ENCODE peak calls at places on chromosomes 5 and 9, in five cellular contexts. One of them, this sample, is unnamed.

GRCh38 chr5:1733369-1733768 is 66.3 kb downstream of the MRPL36 start:
- DNase-seq in PC-9: no peak
- DNase-seq in GM13976: no peak
- DNase-seq in brain microvascular endothelial cell: no peak
- DNase-seq in astrocyte of the spinal cord: no peak
- DNase-seq in this sample: peak

GRCh38 chr5:88761269-88761880 is 121.6 kb downstream of the MEF2C start:
- DNase-seq in brain microvascular endothelial cell: peak
- DNase-seq in GM13976: peak
- DNase-seq in PC-9: no peak
- DNase-seq in astrocyte of the spinal cord: peak
- DNase-seq in this sample: no peak

GRCh38 chr9:94490465-94490864 is 64.4 kb upstream of the PCAT7 start:
- DNase-seq in GM13976: no peak
- DNase-seq in brain microvascular endothelial cell: peak
- DNase-seq in PC-9: no peak
- DNase-seq in astrocyte of the spinal cord: no peak
- DNase-seq in this sample: no peak

GRCh38 chr5:1291611-1292080 is 3.2 kb downstream of the TERT start:
- DNase-seq in PC-9: no peak
- DNase-seq in brain microvascular endothelial cell: no peak
- DNase-seq in astrocyte of the spinal cord: no peak
- DNase-seq in GM13976: no peak
- DNase-seq in this sample: peak

GRCh38 chr5:179142434-179143198 is 82.4 kb downstream of the ZNF354C start:
- DNase-seq in astrocyte of the spinal cord: peak
- DNase-seq in GM13976: no peak
- DNase-seq in PC-9: no peak
- DNase-seq in brain microvascular endothelial cell: peak
- DNase-seq in this sample: no peak

GRCh38 chr9:97220894-97221477 is 86.5 kb upstream of the CCDC180 start:
- DNase-seq in astrocyte of the spinal cord: no peak
- DNase-seq in PC-9: no peak
- DNase-seq in brain microvascular endothelial cell: no peak
- DNase-seq in GM13976: peak
- DNase-seq in this sample: no peak

GRCh38 chr9:109072133-109072692 is 47.5 kb downstream of the TMEM245 start:
- DNase-seq in GM13976: no peak
- DNase-seq in astrocyte of the spinal cord: no peak
- DNase-seq in brain microvascular endothelial cell: no peak
- DNase-seq in PC-9: no peak
- DNase-seq in this sample: no peak

GRCh38 chr9:116144038-116144437 is 9.6 kb upstream of the PAPPA start:
- DNase-seq in GM13976: no peak
- DNase-seq in PC-9: no peak
- DNase-seq in brain microvascular endothelial cell: peak
- DNase-seq in astrocyte of the spinal cord: peak
- DNase-seq in this sample: no peak

GRCh38 chr9:92590386-92590785 is 54.6 kb upstream of the ECM2 start:
- DNase-seq in PC-9: no peak
- DNase-seq in GM13976: no peak
- DNase-seq in brain microvascular endothelial cell: no peak
- DNase-seq in astrocyte of the spinal cord: peak
- DNase-seq in this sample: no peak

GRCh38 chr9:122057211-122057610 is 35.9 kb downstream of the TTLL11 start:
- DNase-seq in astrocyte of the spinal cord: no peak
- DNase-seq in brain microvascular endothelial cell: no peak
- DNase-seq in GM13976: no peak
- DNase-seq in PC-9: no peak
- DNase-seq in this sample: no peak

GRCh38 chr5:150184990-150185952 is 4.6 kb upstream of the SLC6A7 start:
- DNase-seq in brain microvascular endothelial cell: no peak
- DNase-seq in GM13976: no peak
- DNase-seq in astrocyte of the spinal cord: no peak
- DNase-seq in PC-9: no peak
- DNase-seq in this sample: no peak

GRCh38 chr9:129383415-129384088 is 205.5 kb upstream of the IER5L start:
- DNase-seq in astrocyte of the spinal cord: peak
- DNase-seq in GM13976: peak
- DNase-seq in brain microvascular endothelial cell: peak
- DNase-seq in PC-9: peak
- DNase-seq in this sample: no peak

GRCh38 chr9:3441197-3441816 is 84.5 kb downstream of the RFX3 start:
- DNase-seq in brain microvascular endothelial cell: peak
- DNase-seq in PC-9: peak
- DNase-seq in GM13976: peak
- DNase-seq in astrocyte of the spinal cord: peak
- DNase-seq in this sample: no peak

GRCh38 chr5:95053253-95053652 is 231.6 kb downstream of the MCTP1 start:
- DNase-seq in astrocyte of the spinal cord: no peak
- DNase-seq in PC-9: no peak
- DNase-seq in brain microvascular endothelial cell: no peak
- DNase-seq in GM13976: no peak
- DNase-seq in this sample: no peak

GRCh38 chr5:177448244-177448950 is 1.8 kb downstream of the PRR7 start:
- DNase-seq in PC-9: no peak
- DNase-seq in brain microvascular endothelial cell: no peak
- DNase-seq in GM13976: no peak
- DNase-seq in astrocyte of the spinal cord: no peak
- DNase-seq in this sample: no peak

GRCh38 chr5:75603421-75603820 is 7.8 kb upstream of the ANKDD1B start:
- DNase-seq in astrocyte of the spinal cord: no peak
- DNase-seq in PC-9: no peak
- DNase-seq in brain microvascular endothelial cell: no peak
- DNase-seq in GM13976: no peak
- DNase-seq in this sample: no peak

GRCh38 chr5:53071738-53072137 is 37.8 kb downstream of the MOCS2 start:
- DNase-seq in astrocyte of the spinal cord: no peak
- DNase-seq in brain microvascular endothelial cell: no peak
- DNase-seq in PC-9: no peak
- DNase-seq in GM13976: no peak
- DNase-seq in this sample: no peak

GRCh38 chr5:109708813-109709212 is 19.1 kb downstream of the MAN2A1 start:
- DNase-seq in brain microvascular endothelial cell: no peak
- DNase-seq in astrocyte of the spinal cord: no peak
- DNase-seq in GM13976: no peak
- DNase-seq in PC-9: no peak
- DNase-seq in this sample: no peak

GRCh38 chr9:92191801-92192200 is 76.6 kb upstream of the SPTLC1 start:
- DNase-seq in astrocyte of the spinal cord: peak
- DNase-seq in brain microvascular endothelial cell: no peak
- DNase-seq in PC-9: no peak
- DNase-seq in GM13976: no peak
- DNase-seq in this sample: peak

GRCh38 chr5:66851306-66851705 is 255.1 kb downstream of the MAST4 start:
- DNase-seq in brain microvascular endothelial cell: no peak
- DNase-seq in astrocyte of the spinal cord: no peak
- DNase-seq in GM13976: no peak
- DNase-seq in PC-9: no peak
- DNase-seq in this sample: no peak

GRCh38 chr5:122156724-122157325 is 27.5 kb downstream of the ZNF474 start:
- DNase-seq in PC-9: no peak
- DNase-seq in brain microvascular endothelial cell: peak
- DNase-seq in GM13976: peak
- DNase-seq in astrocyte of the spinal cord: peak
- DNase-seq in this sample: no peak

GRCh38 chr5:35081134-35081533 is 33.4 kb upstream of the AGXT2 start:
- DNase-seq in astrocyte of the spinal cord: no peak
- DNase-seq in GM13976: no peak
- DNase-seq in brain microvascular endothelial cell: no peak
- DNase-seq in PC-9: no peak
- DNase-seq in this sample: no peak

GRCh38 chr9:132042324-132042723 is 37.3 kb downstream of the MED27 start:
- DNase-seq in astrocyte of the spinal cord: peak
- DNase-seq in brain microvascular endothelial cell: peak
- DNase-seq in PC-9: peak
- DNase-seq in GM13976: no peak
- DNase-seq in this sample: no peak

GRCh38 chr5:109868737-109869136 is 179.0 kb downstream of the MAN2A1 start:
- DNase-seq in PC-9: no peak
- DNase-seq in brain microvascular endothelial cell: peak
- DNase-seq in GM13976: no peak
- DNase-seq in astrocyte of the spinal cord: peak
- DNase-seq in this sample: no peak

GRCh38 chr5:133423618-133424282 is 188.6 kb downstream of the FSTL4 start:
- DNase-seq in GM13976: peak
- DNase-seq in brain microvascular endothelial cell: peak
- DNase-seq in astrocyte of the spinal cord: peak
- DNase-seq in PC-9: no peak
- DNase-seq in this sample: peak

GRCh38 chr5:133421806-133422205 is 190.5 kb downstream of the FSTL4 start:
- DNase-seq in GM13976: no peak
- DNase-seq in PC-9: no peak
- DNase-seq in astrocyte of the spinal cord: no peak
- DNase-seq in brain microvascular endothelial cell: no peak
- DNase-seq in this sample: no peak

GRCh38 chr5:133420440-133421301 is 191.7 kb downstream of the FSTL4 start:
- DNase-seq in brain microvascular endothelial cell: no peak
- DNase-seq in astrocyte of the spinal cord: no peak
- DNase-seq in GM13976: no peak
- DNase-seq in PC-9: no peak
- DNase-seq in this sample: no peak

GRCh38 chr5:133423031-133423617 is 189.2 kb downstream of the FSTL4 start:
- DNase-seq in astrocyte of the spinal cord: no peak
- DNase-seq in brain microvascular endothelial cell: no peak
- DNase-seq in PC-9: no peak
- DNase-seq in GM13976: no peak
- DNase-seq in this sample: no peak

GRCh38 chr5:133421394-133421793 is 190.9 kb downstream of the FSTL4 start:
- DNase-seq in PC-9: no peak
- DNase-seq in GM13976: peak
- DNase-seq in astrocyte of the spinal cord: no peak
- DNase-seq in brain microvascular endothelial cell: peak
- DNase-seq in this sample: no peak
- TF ChIP-seq CTCF in PC-9: peak
- TF ChIP-seq CTCF in GM13976: no peak
- TF ChIP-seq CTCF in astrocyte of the spinal cord: peak
- TF ChIP-seq CTCF in brain microvascular endothelial cell: peak
- TF ChIP-seq CTCF in this sample: peak

GRCh38 chr5:173413476-173413982 is 85.3 kb upstream of the STC2 start:
- DNase-seq in brain microvascular endothelial cell: no peak
- DNase-seq in PC-9: no peak
- DNase-seq in GM13976: no peak
- DNase-seq in astrocyte of the spinal cord: no peak
- DNase-seq in this sample: peak
- TF ChIP-seq CTCF in brain microvascular endothelial cell: no peak
- TF ChIP-seq CTCF in PC-9: no peak
- TF ChIP-seq CTCF in GM13976: no peak
- TF ChIP-seq CTCF in astrocyte of the spinal cord: no peak
- TF ChIP-seq CTCF in this sample: no peak

GRCh38 chr5:171607863-171608262 is 177.8 kb upstream of the SMIM23 start:
- DNase-seq in GM13976: no peak
- DNase-seq in PC-9: no peak
- DNase-seq in astrocyte of the spinal cord: no peak
- DNase-seq in brain microvascular endothelial cell: no peak
- DNase-seq in this sample: no peak

GRCh38 chr5:171610686-171611085 is 174.9 kb upstream of the SMIM23 start:
- DNase-seq in astrocyte of the spinal cord: no peak
- DNase-seq in GM13976: no peak
- DNase-seq in PC-9: no peak
- DNase-seq in brain microvascular endothelial cell: no peak
- DNase-seq in this sample: no peak

GRCh38 chr5:171610053-171610452 is 175.6 kb upstream of the SMIM23 start:
- DNase-seq in PC-9: no peak
- DNase-seq in GM13976: no peak
- DNase-seq in brain microvascular endothelial cell: no peak
- DNase-seq in astrocyte of the spinal cord: no peak
- DNase-seq in this sample: no peak

GRCh38 chr5:171604195-171604594 is 181.4 kb upstream of the SMIM23 start:
- DNase-seq in GM13976: no peak
- DNase-seq in brain microvascular endothelial cell: no peak
- DNase-seq in astrocyte of the spinal cord: no peak
- DNase-seq in PC-9: no peak
- DNase-seq in this sample: no peak

GRCh38 chr5:171606414-171607024 is 179.1 kb upstream of the SMIM23 start:
- DNase-seq in brain microvascular endothelial cell: no peak
- DNase-seq in GM13976: no peak
- DNase-seq in PC-9: no peak
- DNase-seq in astrocyte of the spinal cord: no peak
- DNase-seq in this sample: no peak
- TF ChIP-seq CTCF in brain microvascular endothelial cell: peak
- TF ChIP-seq CTCF in GM13976: no peak
- TF ChIP-seq CTCF in PC-9: peak
- TF ChIP-seq CTCF in astrocyte of the spinal cord: peak
- TF ChIP-seq CTCF in this sample: peak

GRCh38 chr9:12464910-12465512 is 228.2 kb upstream of the TYRP1 start:
- DNase-seq in PC-9: no peak
- DNase-seq in brain microvascular endothelial cell: peak
- DNase-seq in GM13976: peak
- DNase-seq in astrocyte of the spinal cord: peak
- DNase-seq in this sample: no peak
- TF ChIP-seq CTCF in PC-9: peak
- TF ChIP-seq CTCF in brain microvascular endothelial cell: peak
- TF ChIP-seq CTCF in GM13976: peak
- TF ChIP-seq CTCF in astrocyte of the spinal cord: peak
- TF ChIP-seq CTCF in this sample: peak

GRCh38 chr5:133362438-133362837 is 249.9 kb downstream of the FSTL4 start:
- DNase-seq in GM13976: no peak
- DNase-seq in brain microvascular endothelial cell: no peak
- DNase-seq in PC-9: no peak
- DNase-seq in astrocyte of the spinal cord: no peak
- DNase-seq in this sample: peak
- TF ChIP-seq CTCF in GM13976: no peak
- TF ChIP-seq CTCF in brain microvascular endothelial cell: no peak
- TF ChIP-seq CTCF in PC-9: no peak
- TF ChIP-seq CTCF in astrocyte of the spinal cord: no peak
- TF ChIP-seq CTCF in this sample: no peak

This sample was measured in osteocyte.